ENCODE peak calls at places on chromosome 7, in nine cellular contexts. One of them, this sample, is unnamed.

GRCh38 chr7:16634292-16634738 is 11.2 kb downstream of the ANKMY2 start:
- DNase-seq in DND-41: no peak
- DNase-seq in lung: no peak
- DNase-seq in neural progenitor cell: no peak
- DNase-seq in heart left ventricle: no peak
- DNase-seq in A549: no peak
- DNase-seq in hepatocyte: no peak
- DNase-seq in esophagus squamous epithelium: no peak
- DNase-seq in upper lobe of right lung: no peak
- DNase-seq in this sample: no peak

GRCh38 chr7:7857143-7857583 is 111.4 kb upstream of the GLCCI1 start:
- DNase-seq in neural progenitor cell: no peak
- DNase-seq in heart left ventricle: no peak
- DNase-seq in DND-41: no peak
- DNase-seq in lung: no peak
- DNase-seq in upper lobe of right lung: no peak
- DNase-seq in hepatocyte: no peak
- DNase-seq in A549: no peak
- DNase-seq in esophagus squamous epithelium: no peak
- DNase-seq in this sample: peak; percentile 5

GRCh38 chr7:32318300-32319018 is 171.7 kb downstream of the LSM5 start:
- DNase-seq in lung: no peak
- DNase-seq in hepatocyte: no peak
- DNase-seq in neural progenitor cell: no peak
- DNase-seq in heart left ventricle: peak; percentile 29
- DNase-seq in upper lobe of right lung: peak; percentile 61
- DNase-seq in esophagus squamous epithelium: no peak
- DNase-seq in A549: no peak
- DNase-seq in DND-41: no peak
- DNase-seq in this sample: no peak

GRCh38 chr7:87926581-87927461 is 7.2 kb upstream of the ADAM22 start:
- DNase-seq in A549: no peak
- DNase-seq in lung: no peak
- DNase-seq in esophagus squamous epithelium: no peak
- DNase-seq in upper lobe of right lung: no peak
- DNase-seq in heart left ventricle: no peak
- DNase-seq in hepatocyte: peak; percentile 71
- DNase-seq in neural progenitor cell: peak; percentile 43
- DNase-seq in DND-41: no peak
- DNase-seq in this sample: no peak

GRCh38 chr7:77442631-77443420 is 26.7 kb upstream of the GSAP start:
- DNase-seq in lung: no peak
- DNase-seq in hepatocyte: no peak
- DNase-seq in upper lobe of right lung: no peak
- DNase-seq in A549: no peak
- DNase-seq in neural progenitor cell: no peak
- DNase-seq in DND-41: no peak
- DNase-seq in heart left ventricle: no peak
- DNase-seq in esophagus squamous epithelium: no peak
- DNase-seq in this sample: peak; percentile 35

GRCh38 chr7:150351587-150352194 is 10.3 kb upstream of the RARRES2 start:
- DNase-seq in hepatocyte: no peak
- DNase-seq in heart left ventricle: no peak
- DNase-seq in A549: no peak
- DNase-seq in DND-41: no peak
- DNase-seq in esophagus squamous epithelium: no peak
- DNase-seq in upper lobe of right lung: no peak
- DNase-seq in neural progenitor cell: no peak
- DNase-seq in lung: no peak
- DNase-seq in this sample: no peak

GRCh38 chr7:45923290-45923689 is 2.2 kb upstream of the IGFBP3 start:
- DNase-seq in neural progenitor cell: peak; percentile 87
- DNase-seq in esophagus squamous epithelium: no peak
- DNase-seq in upper lobe of right lung: peak; percentile 84
- DNase-seq in heart left ventricle: peak; percentile 71
- DNase-seq in hepatocyte: peak; percentile 88
- DNase-seq in lung: peak; percentile 73
- DNase-seq in A549: peak; percentile 81
- DNase-seq in DND-41: peak; percentile 49
- DNase-seq in this sample: peak; percentile 72

GRCh38 chr7:54705436-54705835 is 53.6 kb downstream of the SEC61G start:
- DNase-seq in esophagus squamous epithelium: no peak
- DNase-seq in DND-41: no peak
- DNase-seq in heart left ventricle: no peak
- DNase-seq in upper lobe of right lung: no peak
- DNase-seq in neural progenitor cell: no peak
- DNase-seq in lung: no peak
- DNase-seq in A549: peak; percentile 78
- DNase-seq in hepatocyte: no peak
- DNase-seq in this sample: peak; percentile 16

GRCh38 chr7:134468054-134468453 is 9.2 kb upstream of the AKR1B1 start:
- DNase-seq in DND-41: no peak
- DNase-seq in neural progenitor cell: no peak
- DNase-seq in heart left ventricle: no peak
- DNase-seq in hepatocyte: no peak
- DNase-seq in lung: no peak
- DNase-seq in A549: no peak
- DNase-seq in esophagus squamous epithelium: no peak
- DNase-seq in upper lobe of right lung: no peak
- DNase-seq in this sample: no peak

GRCh38 chr7:85090138-85090537 is 96.7 kb downstream of the SEMA3D start:
- DNase-seq in heart left ventricle: peak; percentile 27
- DNase-seq in DND-41: no peak
- DNase-seq in upper lobe of right lung: no peak
- DNase-seq in esophagus squamous epithelium: no peak
- DNase-seq in A549: no peak
- DNase-seq in neural progenitor cell: no peak
- DNase-seq in hepatocyte: no peak
- DNase-seq in lung: no peak
- DNase-seq in this sample: no peak

GRCh38 chr7:141709749-141710148 is 1.6 kb downstream of the WEE2 start:
- DNase-seq in hepatocyte: no peak
- DNase-seq in lung: no peak
- DNase-seq in heart left ventricle: no peak
- DNase-seq in upper lobe of right lung: no peak
- DNase-seq in neural progenitor cell: no peak
- DNase-seq in esophagus squamous epithelium: no peak
- DNase-seq in DND-41: no peak
- DNase-seq in A549: no peak
- DNase-seq in this sample: no peak

GRCh38 chr7:73626814-73627213 is 2.5 kb upstream of the MLXIPL start:
- DNase-seq in hepatocyte: no peak
- DNase-seq in A549: no peak
- DNase-seq in lung: no peak
- DNase-seq in esophagus squamous epithelium: no peak
- DNase-seq in heart left ventricle: no peak
- DNase-seq in neural progenitor cell: peak; percentile 24
- DNase-seq in DND-41: no peak
- DNase-seq in upper lobe of right lung: no peak
- DNase-seq in this sample: peak; percentile 51

GRCh38 chr7:22576941-22577927 is 77.2 kb upstream of the STEAP1B start:
- DNase-seq in DND-41: no peak
- DNase-seq in heart left ventricle: no peak
- DNase-seq in lung: peak; percentile 64
- DNase-seq in A549: peak; percentile 68
- DNase-seq in esophagus squamous epithelium: no peak
- DNase-seq in neural progenitor cell: no peak
- DNase-seq in hepatocyte: peak; percentile 74
- DNase-seq in upper lobe of right lung: no peak
- DNase-seq in this sample: peak; percentile 66

GRCh38 chr7:20458483-20458882 is 127.8 kb downstream of the ITGB8 start:
- DNase-seq in A549: no peak
- DNase-seq in DND-41: no peak
- DNase-seq in esophagus squamous epithelium: no peak
- DNase-seq in lung: no peak
- DNase-seq in hepatocyte: no peak
- DNase-seq in heart left ventricle: no peak
- DNase-seq in upper lobe of right lung: no peak
- DNase-seq in neural progenitor cell: no peak
- DNase-seq in this sample: no peak

GRCh38 chr7:41869596-41869995 is 166.7 kb upstream of the INHBA start:
- DNase-seq in lung: no peak
- DNase-seq in neural progenitor cell: no peak
- DNase-seq in hepatocyte: no peak
- DNase-seq in heart left ventricle: no peak
- DNase-seq in DND-41: no peak
- DNase-seq in esophagus squamous epithelium: no peak
- DNase-seq in upper lobe of right lung: no peak
- DNase-seq in A549: no peak
- DNase-seq in this sample: no peak

GRCh38 chr7:27148776-27149641 is 1.4 kb upstream of the HOXA6 start:
- DNase-seq in esophagus squamous epithelium: no peak
- DNase-seq in lung: no peak
- DNase-seq in hepatocyte: no peak
- DNase-seq in DND-41: no peak
- DNase-seq in A549: no peak
- DNase-seq in neural progenitor cell: no peak
- DNase-seq in upper lobe of right lung: no peak
- DNase-seq in heart left ventricle: no peak
- DNase-seq in this sample: no peak
- H3K4me3 ChIP-seq in esophagus squamous epithelium: no peak overlapping the region
- H3K4me3 ChIP-seq in lung: no peak overlapping the region
- H3K4me3 ChIP-seq in hepatocyte: no peak overlapping the region
- H3K4me3 ChIP-seq in DND-41: peak overlapping the region; percentile 64
- H3K4me3 ChIP-seq in A549: peak overlapping the region; percentile 49
- H3K4me3 ChIP-seq in neural progenitor cell: no peak overlapping the region
- H3K4me3 ChIP-seq in upper lobe of right lung: peak overlapping the region; percentile 70
- H3K4me3 ChIP-seq in heart left ventricle: no peak overlapping the region
- H3K4me3 ChIP-seq in this sample: no peak overlapping the region

GRCh38 chr7:107201795-107202450 is 33.1 kb downstream of the HBP1 start:
- DNase-seq in esophagus squamous epithelium: no peak
- DNase-seq in A549: peak; percentile 51
- DNase-seq in hepatocyte: peak; percentile 47
- DNase-seq in lung: no peak
- DNase-seq in heart left ventricle: peak; percentile 71
- DNase-seq in neural progenitor cell: peak; percentile 45
- DNase-seq in upper lobe of right lung: no peak
- DNase-seq in DND-41: peak; percentile 40
- DNase-seq in this sample: peak; percentile 38
- TF ChIP-seq CTCF in esophagus squamous epithelium: peak; percentile 39
- TF ChIP-seq CTCF in A549: peak; percentile 53
- TF ChIP-seq CTCF in hepatocyte: peak; percentile 53
- TF ChIP-seq CTCF in lung: no peak
- TF ChIP-seq CTCF in heart left ventricle: peak; percentile 36
- TF ChIP-seq CTCF in neural progenitor cell: peak; percentile 56
- TF ChIP-seq CTCF in upper lobe of right lung: peak; percentile 37
- TF ChIP-seq CTCF in DND-41: peak; percentile 64
- TF ChIP-seq CTCF in this sample: peak; percentile 52

GRCh38 chr7:34734786-34735185 is 76.8 kb downstream of the NPSR1 start:
- DNase-seq in lung: no peak
- DNase-seq in neural progenitor cell: no peak
- DNase-seq in esophagus squamous epithelium: no peak
- DNase-seq in heart left ventricle: no peak
- DNase-seq in DND-41: no peak
- DNase-seq in A549: no peak
- DNase-seq in upper lobe of right lung: no peak
- DNase-seq in hepatocyte: no peak
- DNase-seq in this sample: no peak
- H3K4me1 ChIP-seq in lung: no peaks in the 10 kb centered on the region
- H3K4me1 ChIP-seq in neural progenitor cell: no peaks in the 10 kb centered on the region
- H3K4me1 ChIP-seq in esophagus squamous epithelium: no peaks in the 10 kb centered on the region
- H3K4me1 ChIP-seq in heart left ventricle: no peaks in the 10 kb centered on the region
- H3K4me1 ChIP-seq in DND-41: no peaks in the 10 kb centered on the region
- H3K4me1 ChIP-seq in A549: no peaks in the 10 kb centered on the region
- H3K4me1 ChIP-seq in upper lobe of right lung: no peaks in the 10 kb centered on the region
- H3K4me1 ChIP-seq in hepatocyte: no peaks in the 10 kb centered on the region
- H3K4me1 ChIP-seq in this sample: no peaks in the 10 kb centered on the region

DNA sequence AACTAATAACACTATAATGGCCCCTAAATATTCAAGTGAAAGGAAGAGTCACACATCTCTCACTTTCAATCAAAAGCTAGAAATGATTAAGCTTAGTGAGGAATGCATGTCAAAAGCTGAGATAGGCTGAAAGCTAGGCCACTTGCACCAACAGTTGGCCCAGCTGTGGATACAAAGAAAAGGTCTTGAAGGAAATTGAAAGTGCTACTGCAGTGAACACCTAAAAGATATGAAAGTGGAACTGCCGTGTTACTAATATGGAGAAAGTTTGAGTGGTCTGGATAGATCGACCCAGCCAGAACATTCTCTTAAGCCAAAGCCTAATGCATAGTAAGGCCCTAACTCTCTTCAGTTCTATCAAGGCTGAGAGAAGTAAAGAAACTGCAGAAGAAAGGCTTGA is 12.1 kb upstream of the SNX13 start:
- DNase-seq in esophagus squamous epithelium: no peak
- DNase-seq in neural progenitor cell: no peak
- DNase-seq in upper lobe of right lung: no peak
- DNase-seq in hepatocyte: no peak
- DNase-seq in lung: no peak
- DNase-seq in heart left ventricle: no peak
- DNase-seq in A549: no peak
- DNase-seq in DND-41: no peak
- DNase-seq in this sample: no peak
- H3K4me3 ChIP-seq in esophagus squamous epithelium: no peak overlapping the region
- H3K4me3 ChIP-seq in neural progenitor cell: no peak overlapping the region
- H3K4me3 ChIP-seq in upper lobe of right lung: no peak overlapping the region
- H3K4me3 ChIP-seq in hepatocyte: no peak overlapping the region
- H3K4me3 ChIP-seq in lung: no peak overlapping the region
- H3K4me3 ChIP-seq in heart left ventricle: no peak overlapping the region
- H3K4me3 ChIP-seq in A549: no peak overlapping the region
- H3K4me3 ChIP-seq in DND-41: no peak overlapping the region
- H3K4me3 ChIP-seq in this sample: no peak overlapping the region